ENCODE peak calls at places on chromosomes 12 and 14, in ten cellular contexts. K, L, J, M, S, I, H, W, U and Y are unnamed samples.

GRCh38 chr14:97458302-97459137 is 661.3 kb downstream of the VRK1 start:
- DNase-seq in K (no peak), L (peak), J (no peak), M (peak), S (no peak), I (peak), H (no peak), W (no peak), U (no peak), Y (no peak)

GRCh38 chr12:95953000-95953399 is 9.9 kb downstream of the AMDHD1 start:
- DNase-seq in K (no peak), L (no peak), J (no peak), M (peak), S (no peak), I (no peak), H (no peak), W (no peak), U (no peak), Y (no peak)

GRCh38 chr12:81668475-81668874 is 90.7 kb downstream of the PPFIA2 start:
- DNase-seq in K (no peak), L (no peak), J (peak), M (peak), S (no peak), I (no peak), H (no peak), W (no peak), U (no peak), Y (peak)

GRCh38 chr14:68815288-68816182 is 22.7 kb upstream of the ZFP36L1 start:
- DNase-seq in K (no peak), L (no peak), J (peak), M (no peak), S (no peak), I (no peak), H (no peak), W (no peak), U (peak), Y (no peak)

GRCh38 chr12:25875661-25876060 is 82.8 kb upstream of the RASSF8 start:
- DNase-seq in K (no peak), L (no peak), J (peak), M (no peak), S (no peak), I (no peak), H (no peak), W (no peak), U (no peak), Y (no peak)

GRCh38 chr12:90262261-90262660 is 553.6 kb upstream of the ATP2B1 start:
- DNase-seq in K (no peak), L (no peak), J (peak), M (no peak), S (no peak), I (no peak), H (no peak), W (no peak), U (no peak), Y (no peak)

GRCh38 chr14:101442451-101442850 is 118.8 kb upstream of the DIO3 start:
- DNase-seq in K (no peak), L (no peak), J (no peak), M (no peak), S (no peak), I (no peak), H (no peak), W (no peak), U (no peak), Y (no peak)

GRCh38 chr14:94754391-94754942 is 15.4 kb downstream of the GSC start:
- DNase-seq in K (no peak), L (no peak), J (no peak), M (no peak), S (no peak), I (no peak), H (no peak), W (no peak), U (no peak), Y (no peak)

GRCh38 chr12:57735952-57736742 is 2.4 kb downstream of the AGAP2 start:
- DNase-seq in K (no peak), L (no peak), J (peak), M (no peak), S (peak), I (no peak), H (no peak), W (no peak), U (no peak), Y (no peak)

GRCh38 chr12:26327975-26328635 is 132.7 kb downstream of the SSPN start:
- DNase-seq in K (no peak), L (no peak), J (no peak), M (no peak), S (no peak), I (no peak), H (no peak), W (no peak), U (no peak), Y (no peak)

GRCh38 chr12:57745485-57745881 is 644 bp downstream of the TSPAN31 start:
- DNase-seq in K (no peak), L (no peak), J (peak), M (no peak), S (no peak), I (no peak), H (no peak), W (no peak), U (no peak), Y (no peak)

GRCh38 chr14:54420478-54421116 is 20.6 kb downstream of the CNIH1 start:
- DNase-seq in K (peak), L (no peak), J (peak), M (peak), S (no peak), I (no peak), H (no peak), W (no peak), U (no peak), Y (no peak)

GRCh38 chr12:61097991-61098580 is 1162.1 kb upstream of the USP15 start:
- DNase-seq in K (no peak), L (no peak), J (no peak), M (no peak), S (no peak), I (no peak), H (no peak), W (no peak), U (no peak), Y (no peak)

GRCh38 chr14:34227834-34228662 is 234.0 kb downstream of the SPTSSA start:
- DNase-seq in K (peak), L (peak), J (peak), M (peak), S (peak), I (peak), H (peak), W (no peak), U (peak), Y (no peak)

GRCh38 chr12:120054293-120054692 is 62.3 kb downstream of the RAB35 start:
- DNase-seq in K (no peak), L (no peak), J (no peak), M (no peak), S (no peak), I (no peak), H (no peak), W (no peak), U (no peak), Y (no peak)

GRCh38 chr14:58826845-58827686 is 189.3 kb downstream of the DACT1 start:
- DNase-seq in K (no peak), L (no peak), J (no peak), M (no peak), S (no peak), I (no peak), H (no peak), W (no peak), U (no peak), Y (no peak)
- TF ChIP-seq CTCF in K (peak), L (peak), J (peak), M (peak), S (peak), I (no peak), H (peak), W (peak), U (peak), Y (peak)

DNA sequence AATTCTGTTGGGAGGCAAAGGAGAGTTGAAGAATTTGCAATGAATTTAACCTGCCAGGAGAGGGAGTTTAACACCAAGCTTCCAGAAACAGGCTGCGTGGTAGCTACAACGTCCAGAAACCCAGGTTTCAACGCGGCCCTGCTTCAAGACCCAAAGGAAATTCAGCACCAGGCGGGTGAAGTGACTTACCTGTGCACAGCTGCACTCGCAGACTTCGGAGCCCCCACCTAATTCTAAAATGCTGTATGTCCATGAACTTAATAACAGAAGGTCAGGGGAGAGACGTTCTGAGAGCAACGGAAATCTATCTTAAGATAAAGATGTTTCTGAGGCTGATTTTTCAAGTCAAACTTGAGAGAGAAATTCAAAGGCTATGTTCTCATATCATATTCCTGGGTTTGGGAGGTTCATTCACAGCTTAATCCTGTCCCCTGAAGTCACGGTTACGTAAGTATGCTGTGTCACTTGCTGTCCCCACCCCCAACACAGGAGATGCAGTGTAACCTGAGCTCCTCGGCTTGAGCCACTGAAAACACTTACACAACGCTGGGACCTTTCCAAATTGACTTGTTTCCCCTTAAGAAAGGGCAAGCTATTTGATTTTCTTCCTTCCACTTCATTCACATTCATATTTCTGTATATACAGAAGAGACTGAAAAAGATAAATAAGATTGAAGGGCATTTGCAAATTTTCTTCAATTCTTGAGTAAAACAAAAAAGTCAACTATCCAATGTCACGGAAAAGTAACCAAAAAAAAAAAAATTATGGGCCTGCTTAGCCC is 22.7 kb downstream of the CLIP1 start:
- DNase-seq in K (peak), L (peak), J (peak), M (peak), S (peak), I (peak), H (peak), W (peak), U (peak), Y (peak)
- H3K4me3 ChIP-seq in K (peak), L (peak), J (peak), M (peak), S (peak), I (no peak), H (peak), W (no peak), U (peak), Y (peak)

GRCh38 chr12:44497044-44497443 is 379.1 kb downstream of the NELL2 start:
- DNase-seq in K (no peak), L (no peak), J (no peak), M (no peak), S (no peak), I (no peak), H (no peak), W (no peak), U (no peak), Y (no peak)
- TF ChIP-seq CTCF in K (no peak), L (no peak), J (no peak), M (peak), S (no peak), I (no peak), H (no peak), W (no peak), U (no peak), Y (peak)

GRCh38 chr12:75481774-75482173 is 1.2 kb downstream of the GLIPR1 start:
- DNase-seq in K (no peak), L (no peak), J (peak), M (no peak), S (no peak), I (no peak), H (no peak), W (no peak), U (no peak), Y (no peak)
- H3K4me3 ChIP-seq in K (peak), L (peak), J (peak), M (peak), S (peak), I (no peak), H (peak), W (peak), U (peak), Y (peak)

GRCh38 chr12:66456622-66457021 is 154.3 kb downstream of the HELB start:
- DNase-seq in K (no peak), L (no peak), J (no peak), M (no peak), S (no peak), I (no peak), H (no peak), W (no peak), U (no peak), Y (no peak)
- TF ChIP-seq CTCF in K (no peak), L (no peak), J (no peak), M (no peak), S (no peak), I (no peak), H (no peak), W (no peak), U (no peak), Y (no peak)

DNA sequence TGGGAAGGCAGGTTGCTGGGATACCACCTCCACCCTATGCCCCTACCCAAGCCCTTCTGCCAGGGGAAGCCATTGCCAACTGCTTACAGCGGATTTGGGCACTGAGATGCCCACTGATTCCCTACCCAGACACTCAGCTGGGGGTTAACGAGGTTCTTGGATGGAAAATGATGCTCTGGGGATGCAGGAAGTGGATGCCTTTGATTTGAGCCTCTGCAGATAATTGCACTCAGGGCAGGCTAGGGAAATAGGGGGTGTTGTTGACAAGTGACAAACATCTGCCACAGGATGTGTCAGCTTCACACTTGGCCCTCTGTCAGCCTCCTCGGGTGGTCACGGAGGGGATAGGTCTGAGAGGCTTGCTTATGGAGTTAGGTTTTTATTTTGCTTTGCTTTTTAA is 57.4 kb downstream of the RPH3A start:
- DNase-seq in K (no peak), L (no peak), J (no peak), M (peak), S (no peak), I (no peak), H (no peak), W (no peak), U (no peak), Y (no peak)
- H3K4me3 ChIP-seq in K (no peak), L (no peak), J (no peak), M (no peak), S (no peak), I (no peak), H (no peak), W (no peak), U (no peak), Y (no peak)